ENCODE peak calls at places on chromosome 7, in four cellular contexts. U is NCI-H1092 treated with DMSO at 0.1 percent for 48 hours, P is iPS-NIHi11, H is RWPE1. I is an unnamed sample.
A peak's percentile ranks its signal among the peaks of the same experiment; 100 is the strongest.

GRCh38 chr7:151455690-151456089 is 15.7 kb upstream of the CRYGN start:
- DNase-seq in U (no peak), P (no peak), H (no peak), I (no peak)

GRCh38 chr7:36784991-36785940 is 61.0 kb upstream of the AOAH start:
- DNase-seq in U (no peak), P (no peak), H (peak; percentile 9), I (peak; percentile 38)

GRCh38 chr7:35725280-35725680 is 30.3 kb upstream of the HERPUD2 start:
- DNase-seq in U (no peak), P (no peak), H (no peak), I (no peak)

GRCh38 chr7:512541-513311 is 6.9 kb downstream of the PDGFA start:
- DNase-seq in P (no peak), U (peak; percentile 67), H (no peak), I (no peak)

GRCh38 chr7:3879337-3880054 is 578.4 kb downstream of the SDK1 start:
- DNase-seq in U (peak; percentile 81), P (no peak), H (no peak), I (no peak)

GRCh38 chr7:142420554-142421362 is 162.9 kb upstream of the PRSS58 start:
- DNase-seq in U (no peak), P (peak; percentile 34), H (no peak), I (no peak)

GRCh38 chr7:141640239-141640840 is 61.6 kb downstream of the DENND11 start:
- DNase-seq in H (no peak), P (no peak), U (no peak), I (no peak)

GRCh38 chr7:97732567-97733275 is 835 bp downstream of the TAC1 start:
- DNase-seq in H (no peak), P (peak; percentile 30), U (no peak), I (no peak)

GRCh38 chr7:42348071-42348470 is 111.1 kb upstream of the GLI3 start:
- DNase-seq in H (no peak), U (no peak), P (no peak), I (no peak)

GRCh38 chr7:134004829-134005505 is 122.2 kb upstream of the LRGUK start:
- DNase-seq in U (no peak), P (no peak), H (no peak), I (no peak)

GRCh38 chr7:134362587-134363483 is 46.1 kb upstream of the SLC35B4 start:
- DNase-seq in U (no peak), P (no peak), H (no peak), I (no peak)

GRCh38 chr7:130960208-130960988 is 226.4 kb upstream of the KLF14 start:
- DNase-seq in H (peak; percentile 65), U (no peak), P (no peak), I (peak; percentile 89)

GRCh38 chr7:16839646-16840045 is 34.8 kb upstream of the AGR2 start:
- DNase-seq in P (no peak), U (no peak), H (no peak), I (no peak)

GRCh38 chr7:38518516-38518915 is 112.7 kb downstream of the AMPH start:
- DNase-seq in H (no peak), P (no peak), U (no peak), I (no peak)

GRCh38 chr7:74103219-74103772 is 19.7 kb downstream of the LIMK1 start:
- DNase-seq in H (no peak), U (no peak), P (no peak), I (no peak)

GRCh38 chr7:16739863-16740622 is 13.5 kb upstream of the TSPAN13 start:
- DNase-seq in H (peak; percentile 91), P (no peak), U (no peak), I (peak; percentile 53)

GRCh38 chr7:80641548-80641947 is 3.1 kb downstream of the CD36 start:
- DNase-seq in U (no peak), P (no peak), H (no peak), I (no peak)

GRCh38 chr7:125126376-125126775 is 196.8 kb upstream of the POT1 start:
- DNase-seq in H (no peak), P (no peak), U (no peak), I (no peak)